ENCODE peak calls at places on chromosomes 13 and 19, in five cellular contexts. V, L, K, C and P are unnamed samples.
A peak's percentile ranks its signal among the peaks of the same experiment; 100 is the strongest.

GRCh38 chr13:70814684-70815083 is 706.4 kb upstream of the KLHL1 start:
- DNase-seq in V (no peak), L (no peak), K (no peak), C (no peak), P (no peak)

GRCh38 chr13:32910530-32910929 is 105.7 kb upstream of the KL start:
- DNase-seq in V (no peak), L (no peak), K (no peak), C (no peak), P (no peak)

GRCh38 chr19:52941941-52942370 is 18.7 kb upstream of the ZNF888 start:
- DNase-seq in V (peak; percentile 58), L (peak; percentile 71), K (no peak), C (no peak), P (peak; percentile 46)

GRCh38 chr19:7512400-7512851 is 3.5 kb upstream of the ZNF358 start:
- DNase-seq in V (no peak), L (no peak), K (no peak), C (no peak), P (peak; percentile 86)

GRCh38 chr13:98386632-98387031 is 190.3 kb downstream of the STK24 start:
- DNase-seq in V (peak; percentile 45), L (no peak), K (no peak), C (no peak), P (no peak)

GRCh38 chr19:58398545-58398944 is 3.1 kb downstream of the RNF225 start:
- DNase-seq in V (no peak), L (no peak), K (no peak), C (no peak), P (no peak)

GRCh38 chr13:99129050-99129449 is 71.6 kb upstream of the UBAC2 start:
- DNase-seq in V (no peak), L (no peak), K (no peak), C (no peak), P (no peak)

GRCh38 chr13:111388851-111389500 is 68.5 kb downstream of the TEX29 start:
- DNase-seq in V (no peak), L (no peak), K (no peak), C (no peak), P (no peak)

GRCh38 chr19:4183967-4184717 is 1.7 kb downstream of the ANKRD24 start:
- DNase-seq in V (no peak), L (peak; percentile 72), K (no peak), C (no peak), P (peak; percentile 81)

GRCh38 chr13:30985637-30986205 is 53.3 kb downstream of the TEX26 start:
- DNase-seq in V (no peak), L (no peak), K (no peak), C (no peak), P (no peak)

GRCh38 chr19:46849610-46850009 is 1.0 kb downstream of the AP2S1 start:
- DNase-seq in V (no peak), L (no peak), K (no peak), C (no peak), P (no peak)

GRCh38 chr13:99371956-99372355 is 64.8 kb upstream of the GPR183 start:
- DNase-seq in V (no peak), L (no peak), K (no peak), C (no peak), P (no peak)

GRCh38 chr13:37068962-37069361 is 9.5 kb upstream of the SUPT20H start:
- DNase-seq in V (no peak), L (no peak), K (no peak), C (no peak), P (no peak)

GRCh38 chr13:99496322-99497142 is 4.7 kb upstream of the TM9SF2 start:
- DNase-seq in V (no peak), L (no peak), K (no peak), C (peak; percentile 22), P (no peak)

GRCh38 chr13:33119022-33119735 is 103.0 kb downstream of the KL start:
- DNase-seq in V (no peak), L (no peak), K (no peak), C (no peak), P (no peak)

GRCh38 chr13:42354246-42355117 is 82.5 kb downstream of the AKAP11 start:
- DNase-seq in V (peak; percentile 15), L (no peak), K (no peak), C (no peak), P (no peak)

GRCh38 chr19:56170261-56170660 is 5.5 kb upstream of the GALP start:
- DNase-seq in V (peak; percentile 28), L (peak; percentile 89), K (no peak), C (no peak), P (no peak)

GRCh38 chr13:110644892-110645521 is 29.7 kb downstream of the NAXD start:
- DNase-seq in V (peak; percentile 80), L (peak; percentile 84), K (no peak), C (peak; percentile 4), P (peak; percentile 57)

GRCh38 chr13:74329978-74330377 is 195.8 kb upstream of the KLF12 start:
- DNase-seq in V (no peak), L (no peak), K (no peak), C (no peak), P (no peak)

GRCh38 chr13:51906581-51906980 is 44.8 kb downstream of the CCDC70 start:
- DNase-seq in V (no peak), L (no peak), K (no peak), C (no peak), P (no peak)

GRCh38 chr13:111407381-111408131 is 87.1 kb downstream of the TEX29 start:
- DNase-seq in V (no peak), L (peak; percentile 41), K (no peak), C (no peak), P (no peak)

GRCh38 chr19:47713046-47714021 is at the start of gene EHD2:
- DNase-seq in V (peak; percentile 86), L (peak; percentile 86), K (peak; percentile 69), C (no peak), P (peak; percentile 89)

GRCh38 chr13:24381539-24382265 is 72.3 kb downstream of the C1QTNF9 start:
- DNase-seq in V (no peak), L (no peak), K (no peak), C (no peak), P (no peak)

GRCh38 chr13:113406321-113407102 is 42.6 kb upstream of the GRTP1 start:
- DNase-seq in V (no peak), L (peak; percentile 36), K (no peak), C (no peak), P (no peak)

GRCh38 chr13:108227651-108228272 is 9.6 kb downstream of the ABHD13 start:
- DNase-seq in V (peak; percentile 35), L (no peak), K (no peak), C (no peak), P (no peak)

GRCh38 chr13:75481176-75482069 is 546 bp downstream of the TBC1D4 start:
- DNase-seq in V (peak; percentile 51), L (peak; percentile 75), K (peak; percentile 8), C (no peak), P (peak; percentile 78)

GRCh38 chr19:4052114-4052992 is 14.3 kb downstream of the ZBTB7A start:
- DNase-seq in V (peak; percentile 87), L (peak; percentile 78), K (no peak), C (no peak), P (no peak)

GRCh38 chr19:17556995-17557394 is 1.5 kb downstream of the COLGALT1 start:
- DNase-seq in V (no peak), L (no peak), K (no peak), C (no peak), P (no peak)

GRCh38 chr19:10152100-10152499 is 32.4 kb upstream of the EIF3G start:
- DNase-seq in V (no peak), L (no peak), K (no peak), C (no peak), P (no peak)

GRCh38 chr13:76745246-76746200 is 140.7 kb downstream of the KCTD12 start:
- DNase-seq in V (no peak), L (no peak), K (no peak), C (no peak), P (no peak)

GRCh38 chr13:71661921-71662320 is 205.1 kb downstream of the DACH1 start:
- DNase-seq in V (no peak), L (no peak), K (no peak), C (no peak), P (no peak)

GRCh38 chr19:57245959-57246358 is 5.5 kb downstream of the ZNF805 start:
- DNase-seq in V (peak; percentile 39), L (no peak), K (no peak), C (no peak), P (no peak)